ENCODE peak calls at places on chromosomes 2 and 18, in six cellular contexts. F is activated gamma-delta T cell treated with anti-CD3 and anti-CD28 coated beads, Interleukin-2, amount 50 U/mL, for 16 hours; W is GM19239; T is AG04449; R is NCI-H345; Y is NB4. H is an unnamed sample.

GRCh38 chr18:43780782-43781340 is 503.6 kb upstream of the SYT4 start:
- DNase-seq in F (no peak), W (no peak), T (peak; percentile 24), R (no peak), Y (no peak), H (no peak)

GRCh38 chr2:66607152-66607551 is 172.2 kb downstream of the MEIS1 start:
- DNase-seq in F (no peak), W (no peak), T (no peak), R (no peak), Y (no peak), H (no peak)

GRCh38 chr2:7982054-7982453 is 699.8 kb upstream of the ID2 start:
- DNase-seq in F (no peak), W (no peak), T (no peak), R (no peak), Y (no peak), H (no peak)

GRCh38 chr2:9703701-9704221 is 73.0 kb upstream of the YWHAQ start:
- DNase-seq in F (peak; percentile 12), W (no peak), T (peak; percentile 19), R (no peak), Y (peak; percentile 86), H (peak; percentile 64)

GRCh38 chr2:72893594-72894319 is 6.5 kb downstream of the SPR start:
- DNase-seq in F (no peak), W (peak; percentile 44), T (no peak), R (peak; percentile 64), Y (peak; percentile 75), H (peak; percentile 74)

GRCh38 chr2:189553689-189554088 is 26.9 kb downstream of the SLC40A1 start:
- DNase-seq in F (no peak), W (no peak), T (no peak), R (no peak), Y (no peak), H (no peak)

GRCh38 chr18:37564796-37565137 is 831 bp downstream of the CELF4 start:
- DNase-seq in F (no peak), W (no peak), T (no peak), R (peak; percentile 45), Y (peak; percentile 4), H (peak; percentile 26)

GRCh38 chr2:119233326-119234020 is 9.8 kb downstream of the STEAP3 start:
- DNase-seq in F (no peak), W (no peak), T (no peak), R (no peak), Y (peak; percentile 48), H (no peak)

GRCh38 chr18:77478619-77479018 is 229.0 kb downstream of the GALR1 start:
- DNase-seq in F (no peak), W (no peak), T (no peak), R (peak; percentile 24), Y (peak; percentile 76), H (peak; percentile 23)

GRCh38 chr2:166573393-166573792 is 79.3 kb upstream of the SCN7A start:
- DNase-seq in F (no peak), W (no peak), T (no peak), R (no peak), Y (no peak), H (no peak)

GRCh38 chr2:81872043-81872442 is 1567.5 kb upstream of the LRRTM1 start:
- DNase-seq in F (no peak), W (no peak), T (no peak), R (no peak), Y (no peak), H (no peak)

GRCh38 chr2:160253440-160254296 is 53.6 kb upstream of the ITGB6 start:
- DNase-seq in F (no peak), W (no peak), T (no peak), R (no peak), Y (no peak), H (no peak)

GRCh38 chr2:224449212-224450147 is 47.6 kb upstream of the FAM124B start:
- DNase-seq in F (no peak), W (no peak), T (no peak), R (no peak), Y (peak; percentile 20), H (peak; percentile 65)

GRCh38 chr18:9905401-9905922 is 8.4 kb upstream of the VAPA start:
- DNase-seq in F (no peak), W (no peak), T (no peak), R (no peak), Y (peak; percentile 45), H (no peak)

GRCh38 chr2:174866421-174866820 is 102.1 kb upstream of the CHRNA1 start:
- DNase-seq in F (no peak), W (no peak), T (no peak), R (no peak), Y (no peak), H (no peak)

GRCh38 chr2:238773472-238773871 is 74.4 kb upstream of the TWIST2 start:
- DNase-seq in F (no peak), W (no peak), T (no peak), R (no peak), Y (no peak), H (no peak)

GRCh38 chr18:13447621-13448020 is 229.1 kb downstream of the LDLRAD4 start:
- DNase-seq in F (no peak), W (no peak), T (peak; percentile 77), R (peak; percentile 70), Y (no peak), H (no peak)

GRCh38 chr2:134131681-134132486 is 122.0 kb upstream of the MGAT5 start:
- DNase-seq in F (no peak), W (no peak), T (no peak), R (no peak), Y (no peak), H (no peak)

GRCh38 chr2:171161425-171162289 is 964 bp upstream of the TLK1 start:
- DNase-seq in F (no peak), W (no peak), T (no peak), R (no peak), Y (peak; percentile 23), H (no peak)

GRCh38 chr2:227285741-227286140 is 39.3 kb upstream of the MFF start:
- DNase-seq in F (no peak), W (no peak), T (no peak), R (no peak), Y (no peak), H (no peak)

GRCh38 chr2:135948642-135949355 is 36.6 kb downstream of the DARS1 start:
- DNase-seq in F (no peak), W (no peak), T (no peak), R (no peak), Y (no peak), H (no peak)

GRCh38 chr18:23094411-23095165 is 40.7 kb upstream of the CABLES1 start:
- DNase-seq in F (no peak), W (no peak), T (no peak), R (no peak), Y (no peak), H (no peak)

GRCh38 chr2:72788756-72789155 is 37.1 kb downstream of the EXOC6B start:
- DNase-seq in F (no peak), W (no peak), T (no peak), R (no peak), Y (no peak), H (no peak)

GRCh38 chr2:44748-45341 is 1.5 kb downstream of the FAM110C start:
- DNase-seq in F (no peak), W (no peak), T (no peak), R (peak; percentile 44), Y (no peak), H (no peak)

GRCh38 chr2:122480381-122481243 is 725.2 kb downstream of the TSN start:
- DNase-seq in F (no peak), W (no peak), T (no peak), R (no peak), Y (no peak), H (no peak)

GRCh38 chr2:240482141-240482540 is 46.7 kb downstream of the GPC1 start:
- DNase-seq in F (no peak), W (no peak), T (no peak), R (no peak), Y (no peak), H (no peak)